ENCODE peak calls at places on chromosomes 16 and 17, in four cellular contexts. U, W, F and J are unnamed samples.

GRCh38 chr16:89275837-89276720 is 58.6 kb downstream of the ZNF778 start:
- DNase-seq in U (no peak), F (no peak), W (no peak), J (no peak)

GRCh38 chr16:74455213-74455612 is 33.9 kb upstream of the CLEC18B start:
- DNase-seq in F (no peak), U (no peak), W (no peak), J (no peak)

GRCh38 chr17:43044024-43044423 is 19.0 kb downstream of the RND2 start:
- DNase-seq in F (no peak), W (no peak), U (no peak), J (no peak)

GRCh38 chr16:87297918-87298631 is 19.1 kb downstream of the C16orf95 start:
- DNase-seq in F (no peak), W (peak), U (no peak), J (no peak)

GRCh38 chr16:4179020-4179419 is 62.8 kb upstream of the ADCY9 start:
- DNase-seq in F (no peak), U (peak), W (peak), J (no peak)

GRCh38 chr17:1649844-1650409 is at the start of gene RILP:
- DNase-seq in W (peak), U (peak), F (peak), J (peak)

GRCh38 chr17:28038802-28039600 is 3.5 kb upstream of the NLK start:
- DNase-seq in U (no peak), W (no peak), F (no peak), J (no peak)

GRCh38 chr17:44889003-44889402 is 10.2 kb downstream of the EFTUD2 start:
- DNase-seq in W (no peak), U (no peak), F (no peak), J (no peak)

GRCh38 chr16:57384248-57385070 is 12.2 kb downstream of the CX3CL1 start:
- DNase-seq in F (no peak), W (no peak), U (no peak), J (no peak)

GRCh38 chr17:82103588-82104451 is 5.8 kb upstream of the FASN start:
- DNase-seq in F (peak), U (peak), W (peak), J (no peak)

GRCh38 chr17:65664696-65665095 is 103.2 kb upstream of the AXIN2 start:
- DNase-seq in U (no peak), W (no peak), F (no peak), J (no peak)

GRCh38 chr17:80781188-80781577 is 210.5 kb upstream of the CHMP6 start:
- DNase-seq in W (no peak), U (no peak), F (no peak), J (no peak)

GRCh38 chr17:55266958-55267688 is 2.4 kb downstream of the HLF start:
- DNase-seq in F (no peak), U (no peak), W (no peak), J (no peak)

GRCh38 chr16:12228607-12229499 is 252.3 kb downstream of the SNX29 start:
- DNase-seq in W (peak), U (peak), F (no peak), J (no peak)

GRCh38 chr17:81315170-81315884 is 20.2 kb upstream of the SLC38A10 start:
- DNase-seq in F (no peak), W (no peak), U (no peak), J (no peak)

GRCh38 chr16:78140818-78141466 is 41.5 kb downstream of the WWOX start:
- DNase-seq in U (no peak), W (no peak), F (no peak), J (no peak)

GRCh38 chr17:31533546-31534155 is 142.2 kb downstream of the RAB11FIP4 start:
- DNase-seq in F (no peak), W (no peak), U (no peak), J (no peak)

GRCh38 chr17:63699638-63700527 is at the start of gene LIMD2:
- DNase-seq in F (no peak), U (no peak), W (peak), J (peak)

GRCh38 chr17:40621558-40621957 is 26.1 kb downstream of the SMARCE1 start:
- DNase-seq in F (no peak), U (no peak), W (no peak), J (no peak)

GRCh38 chr16:14462811-14463210 is 167.2 kb downstream of the PARN start:
- DNase-seq in U (no peak), W (no peak), F (no peak), J (no peak)

GRCh38 chr16:61726125-61726524 is 310.1 kb downstream of the CDH8 start:
- DNase-seq in F (no peak), W (no peak), U (no peak), J (no peak)

GRCh38 chr17:82489117-82489516 is 30.4 kb upstream of the FOXK2 start:
- DNase-seq in W (no peak), U (no peak), F (no peak), J (no peak)

GRCh38 chr16:3625911-3626732 is 14.7 kb upstream of the SLX4 start:
- DNase-seq in F (no peak), W (no peak), U (no peak), J (no peak)

GRCh38 chr16:86975445-86975844 is 341.7 kb downstream of the C16orf95 start:
- DNase-seq in W (no peak), U (peak), F (no peak), J (no peak)

GRCh38 chr17:1025733-1026598 is 29.0 kb downstream of the TIMM22 start:
- DNase-seq in U (no peak), F (no peak), W (no peak), J (no peak)

DNA sequence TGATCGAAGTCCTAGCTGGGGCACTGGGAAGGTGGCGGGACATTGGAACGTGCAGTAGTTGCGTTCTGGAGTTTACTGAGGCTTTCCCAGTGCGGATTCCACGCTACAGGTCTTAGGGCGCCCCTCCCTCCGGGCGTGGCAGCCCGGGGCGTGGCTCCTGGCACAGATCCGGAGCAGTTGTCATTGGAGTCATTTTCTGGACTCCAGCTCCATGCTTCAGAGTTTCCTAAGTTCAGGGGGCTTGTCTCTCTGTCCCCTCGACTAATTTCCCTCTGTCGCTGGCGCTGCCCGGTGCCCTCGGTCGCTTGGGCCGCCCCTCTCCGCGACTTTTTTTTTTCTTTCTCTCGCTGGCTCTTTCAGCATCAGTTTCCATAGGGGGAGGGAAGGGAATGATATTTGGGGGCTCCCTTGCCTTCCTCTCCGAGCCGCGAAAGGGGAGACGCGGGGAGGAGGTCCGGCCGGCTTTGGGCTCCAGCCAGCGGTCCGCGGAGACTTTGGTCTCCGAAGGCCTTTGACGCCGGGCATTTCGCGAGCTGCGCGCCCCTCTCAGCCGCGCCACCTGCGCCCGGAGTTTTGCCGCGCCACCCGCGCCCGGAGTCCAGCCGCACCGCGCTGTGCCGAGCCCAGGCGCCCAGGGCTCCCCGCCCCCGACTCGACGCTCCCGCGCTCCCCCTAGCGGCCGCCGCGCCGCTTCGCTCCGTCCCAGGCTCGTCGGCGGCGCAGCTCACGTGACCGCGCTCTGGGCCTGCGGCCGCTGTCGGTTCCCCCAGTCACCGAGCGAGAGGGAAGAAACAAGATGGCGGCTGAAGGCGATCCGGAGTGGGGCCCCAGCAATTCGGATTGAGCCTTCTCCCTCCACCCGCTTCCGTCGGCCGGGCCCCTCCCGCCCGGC is at the start of gene BPTF:
- DNase-seq in F (peak), W (peak), U (peak), J (peak)
- H3K27ac ChIP-seq in F (peak), W (peak), U (peak), J (peak)

DNA sequence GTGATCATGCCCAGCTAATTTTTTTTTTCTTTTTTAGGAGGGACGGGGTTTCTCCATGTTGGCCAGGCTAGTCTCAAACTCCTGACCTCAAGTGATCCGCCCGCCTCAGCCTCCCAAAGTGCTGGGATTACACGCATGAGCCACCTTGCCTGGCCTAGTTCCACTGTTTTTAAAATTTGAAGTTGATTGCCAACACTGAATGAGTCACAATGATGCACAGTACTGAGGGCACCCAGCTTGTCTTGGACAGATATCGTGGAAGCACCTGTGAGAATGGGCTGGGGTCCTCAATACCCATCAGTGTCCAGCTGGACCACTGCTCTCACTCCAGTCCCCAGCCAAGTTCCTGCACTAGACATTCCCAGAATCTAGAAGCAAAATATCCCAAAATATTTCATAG is 2.5 kb downstream of the KNOP1 start:
- DNase-seq in F (no peak), W (no peak), U (no peak), J (no peak)
- H3K27ac ChIP-seq in F (no peak), W (no peak), U (no peak), J (no peak)

GRCh38 chr17:6358131-6358530 is 76.8 kb downstream of the AIPL1 start:
- DNase-seq in F (no peak), U (no peak), W (no peak), J (no peak)
- H3K27ac ChIP-seq in F (no peak), U (no peak), W (no peak), J (no peak)

GRCh38 chr16:66932076-66932475 is 2.1 kb downstream of the CIAO2B start:
- DNase-seq in F (no peak), U (no peak), W (no peak), J (no peak)
- H3K27ac ChIP-seq in F (no peak), U (no peak), W (no peak), J (no peak)

GRCh38 chr17:16652252-16652651 is 1.4 kb downstream of the ZNF624 start:
- DNase-seq in F (no peak), W (no peak), U (no peak), J (no peak)
- H3K27ac ChIP-seq in F (peak), W (no peak), U (no peak), J (no peak)

GRCh38 chr16:46713634-46714033 is 24.2 kb downstream of the ORC6 start:
- DNase-seq in F (no peak), U (no peak), W (no peak), J (no peak)
- H3K27ac ChIP-seq in F (no peak), U (no peak), W (no peak), J (no peak)

GRCh38 chr16:23726710-23727109 is 13.7 kb upstream of the ERN2 start:
- DNase-seq in W (no peak), F (no peak), U (no peak), J (no peak)

GRCh38 chr16:23724438-23725131 is 11.6 kb upstream of the ERN2 start:
- DNase-seq in F (no peak), U (no peak), W (no peak), J (no peak)

GRCh38 chr16:23728112-23728477 is 15.1 kb upstream of the ERN2 start:
- DNase-seq in W (no peak), F (no peak), U (no peak), J (no peak)

GRCh38 chr16:23729503-23730424 is 16.7 kb upstream of the ERN2 start:
- DNase-seq in U (no peak), W (no peak), F (no peak), J (no peak)
- H3K27ac ChIP-seq in U (no peak), W (no peak), F (no peak), J (no peak)

GRCh38 chr16:71584543-71585317 is 7.8 kb upstream of the TAT start:
- DNase-seq in W (no peak), F (no peak), U (no peak), J (no peak)
- H3K27ac ChIP-seq in W (peak), F (no peak), U (peak), J (no peak)

DNA sequence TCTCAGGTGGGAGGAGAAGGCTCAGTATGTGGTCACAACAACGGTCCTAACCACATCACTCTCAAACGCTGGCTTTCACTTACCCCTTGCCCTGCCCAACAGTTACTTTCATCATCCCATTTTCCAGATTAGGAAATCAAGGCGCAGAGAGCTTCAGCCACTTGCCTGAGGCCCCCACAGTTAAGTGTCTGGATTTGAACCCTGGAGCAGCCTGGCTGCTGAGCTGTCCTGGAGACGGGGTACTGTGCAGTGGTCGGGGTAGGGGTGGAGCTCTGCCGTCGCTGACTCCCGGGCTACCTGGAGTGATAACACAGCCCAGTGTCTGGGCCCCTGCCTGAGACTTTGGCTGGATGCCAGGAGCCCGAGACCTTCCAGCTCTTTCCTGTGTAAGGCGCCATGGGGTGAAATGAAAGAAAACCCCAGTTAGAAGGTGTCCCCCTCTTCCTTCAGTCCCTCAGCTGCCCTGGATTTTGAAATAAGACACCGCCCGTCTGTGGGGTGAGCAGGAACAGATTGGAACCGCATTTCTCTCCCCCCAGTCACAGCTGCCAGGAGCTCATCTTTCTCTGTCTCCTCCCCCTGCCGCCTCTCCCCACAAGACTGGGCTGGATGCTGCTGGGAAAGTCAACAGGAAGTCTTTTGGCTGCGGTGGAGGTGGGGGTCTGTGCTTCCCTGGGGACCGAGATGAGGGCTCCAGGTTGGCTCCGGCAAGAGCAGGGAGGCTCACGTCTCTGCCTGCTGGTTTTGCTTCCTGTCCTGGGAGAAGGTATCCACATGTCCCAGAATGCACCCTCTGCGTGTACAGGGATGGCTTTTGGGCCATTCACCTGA is 280.2 kb downstream of the SEC14L1 start:
- DNase-seq in W (peak), U (peak), F (no peak), J (peak)
- H3K27ac ChIP-seq in W (peak), U (peak), F (peak), J (peak)